ENCODE peak calls at places on chromosomes 5 and 9, in five cellular contexts. X is Peyer's patch, Q is bronchial epithelial cell, I is fibroblast of pulmonary artery, G is adrenal gland. O is an unnamed sample.

GRCh38 chr9:132768932-132769894 is 98.9 kb downstream of the GTF3C4 start:
- DNase-seq in X (peak), Q (peak), I (peak), G (peak), O (peak)

GRCh38 chr5:36928947-36929346 is 52.4 kb downstream of the NIPBL start:
- DNase-seq in X (no peak), Q (peak), I (peak), G (no peak), O (peak)

GRCh38 chr5:96753848-96754247 is 53.9 kb downstream of the ERAP1 start:
- DNase-seq in X (no peak), Q (no peak), I (no peak), G (no peak), O (no peak)

GRCh38 chr5:3963662-3964061 is 368.0 kb downstream of the IRX1 start:
- DNase-seq in X (no peak), Q (no peak), I (no peak), G (no peak), O (no peak)

GRCh38 chr5:6291961-6292360 is 86.4 kb downstream of the MED10 start:
- DNase-seq in X (no peak), Q (peak), I (no peak), G (no peak), O (peak)

GRCh38 chr5:73119492-73120157 is 750 bp upstream of the TMEM171 start:
- DNase-seq in X (peak), Q (peak), I (no peak), G (no peak), O (peak)

GRCh38 chr9:109856785-109857184 is 76.8 kb downstream of the PALM2AKAP2 start:
- DNase-seq in X (no peak), Q (no peak), I (peak), G (peak), O (peak)

GRCh38 chr5:120848883-120849282 is 384.8 kb downstream of the PRR16 start:
- DNase-seq in X (no peak), Q (no peak), I (no peak), G (no peak), O (no peak)

GRCh38 chr5:145931718-145932117 is 4.7 kb upstream of the SH3RF2 start:
- DNase-seq in X (no peak), Q (no peak), I (no peak), G (no peak), O (peak)

GRCh38 chr5:1833264-1834021 is 32.2 kb downstream of the NDUFS6 start:
- DNase-seq in X (peak), Q (no peak), I (no peak), G (no peak), O (no peak)

GRCh38 chr9:80410106-80410505 is 838.3 kb downstream of the TLE4 start:
- DNase-seq in X (no peak), Q (no peak), I (peak), G (no peak), O (peak)

GRCh38 chr5:134864707-134865106 is 9.5 kb upstream of the TXNDC15 start:
- DNase-seq in X (no peak), Q (no peak), I (no peak), G (no peak), O (no peak)

GRCh38 chr9:112665347-112665746 is 52.6 kb downstream of the INIP start:
- DNase-seq in X (no peak), Q (peak), I (peak), G (no peak), O (peak)

GRCh38 chr5:5373351-5374033 is 49.0 kb upstream of the ICE1 start:
- DNase-seq in X (no peak), Q (no peak), I (no peak), G (no peak), O (no peak)

GRCh38 chr5:82540301-82540700 is 262.1 kb upstream of the RPS23 start:
- DNase-seq in X (no peak), Q (peak), I (no peak), G (no peak), O (peak)

GRCh38 chr5:38719916-38720315 is 125.9 kb upstream of the OSMR start:
- DNase-seq in X (no peak), Q (peak), I (peak), G (no peak), O (peak)

GRCh38 chr9:77839459-77840140 is 191.5 kb upstream of the GNA14 start:
- DNase-seq in X (no peak), Q (peak), I (peak), G (no peak), O (peak)

GRCh38 chr9:109310486-109310901 is 10.4 kb downstream of the EPB41L4B start:
- DNase-seq in X (no peak), Q (peak), I (peak), G (no peak), O (no peak)

GRCh38 chr9:116101516-116101915 is 52.1 kb upstream of the PAPPA start:
- DNase-seq in X (no peak), Q (peak), I (peak), G (no peak), O (peak)

GRCh38 chr5:88679638-88680037 is 203.3 kb downstream of the MEF2C start:
- DNase-seq in X (no peak), Q (no peak), I (no peak), G (no peak), O (no peak)

GRCh38 chr5:106454651-106455415 is 1215.9 kb downstream of the EFNA5 start:
- DNase-seq in X (no peak), Q (peak), I (peak), G (no peak), O (peak)

GRCh38 chr5:1168751-1169607 is 32.4 kb upstream of the SLC6A19 start:
- DNase-seq in X (peak), Q (no peak), I (no peak), G (no peak), O (no peak)

GRCh38 chr5:32523625-32524024 is 61.7 kb upstream of the SUB1 start:
- DNase-seq in X (no peak), Q (no peak), I (no peak), G (no peak), O (no peak)

GRCh38 chr5:172607213-172607793 is 33.8 kb upstream of the NEURL1B start:
- DNase-seq in X (no peak), Q (no peak), I (peak), G (peak), O (peak)

GRCh38 chr5:14834062-14834461 is 37.5 kb downstream of the ANKH start:
- DNase-seq in X (no peak), Q (no peak), I (no peak), G (no peak), O (no peak)

GRCh38 chr5:1685076-1685475 is 114.6 kb downstream of the MRPL36 start:
- DNase-seq in X (no peak), Q (no peak), I (no peak), G (no peak), O (no peak)

GRCh38 chr5:371811-372555 is 50.5 kb downstream of the AHRR start:
- DNase-seq in X (peak), Q (no peak), I (peak), G (peak), O (peak)

GRCh38 chr9:31027678-31028077 is 1356.8 kb upstream of the ACO1 start:
- DNase-seq in X (no peak), Q (peak), I (no peak), G (no peak), O (no peak)

GRCh38 chr9:124409410-124409809 is 5.8 kb downstream of the PSMB7 start:
- DNase-seq in X (no peak), Q (no peak), I (no peak), G (no peak), O (peak)

GRCh38 chr5:116528519-116529234 is 45.9 kb downstream of the SEMA6A start:
- DNase-seq in X (no peak), Q (no peak), I (no peak), G (no peak), O (no peak)

GRCh38 chr9:134490446-134490845 is 151.2 kb upstream of the COL5A1 start:
- DNase-seq in X (no peak), Q (no peak), I (no peak), G (no peak), O (no peak)

GRCh38 chr5:137470111-137470920 is 28.8 kb downstream of the SPOCK1 start:
- DNase-seq in X (no peak), Q (peak), I (peak), G (peak), O (peak)

GRCh38 chr5:112205840-112206239 is 213.2 kb downstream of the EPB41L4A start:
- DNase-seq in X (no peak), Q (no peak), I (no peak), G (no peak), O (peak)

DNA sequence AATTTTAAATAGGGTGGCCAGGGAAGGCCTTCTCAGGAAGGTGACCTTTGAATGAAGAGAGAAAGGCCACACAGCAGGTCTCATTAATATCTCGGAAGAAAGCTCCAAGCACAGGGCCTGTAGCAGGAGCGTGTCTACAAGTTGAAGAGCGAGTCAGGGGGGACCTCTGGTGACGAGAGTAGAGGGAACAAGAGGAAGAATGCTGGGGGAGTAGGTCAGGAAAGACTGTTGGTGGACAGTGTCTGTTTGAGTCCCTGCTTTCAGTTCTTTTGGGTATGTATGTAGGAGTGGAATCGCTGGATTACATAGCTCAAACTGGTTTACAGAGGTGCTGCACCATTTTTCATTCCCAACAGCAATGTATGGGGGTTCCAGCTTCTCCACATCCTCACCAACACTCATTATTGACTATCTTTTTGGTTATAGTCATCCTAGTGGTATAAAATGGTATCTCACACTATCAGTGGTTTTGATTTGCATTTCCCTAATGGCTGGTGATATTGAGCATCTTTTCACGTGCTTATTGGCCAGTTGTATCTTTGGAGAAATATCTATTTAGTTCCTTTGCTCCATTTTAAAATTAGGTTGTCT is 55.8 kb downstream of the NUP214 start:
- DNase-seq in X (no peak), Q (no peak), I (no peak), G (no peak), O (no peak)
- TF ChIP-seq CTCF in X (peak), Q (no peak), I (peak), G (no peak), O (no peak)

GRCh38 chr9:87771251-87772006 is 45.5 kb downstream of the CTSL start:
- DNase-seq in X (no peak), Q (no peak), I (no peak), G (no peak), O (no peak)
- H3K4me3 ChIP-seq in X (no peak), Q (no peak), I (no peak), G (no peak), O (no peak)

DNA sequence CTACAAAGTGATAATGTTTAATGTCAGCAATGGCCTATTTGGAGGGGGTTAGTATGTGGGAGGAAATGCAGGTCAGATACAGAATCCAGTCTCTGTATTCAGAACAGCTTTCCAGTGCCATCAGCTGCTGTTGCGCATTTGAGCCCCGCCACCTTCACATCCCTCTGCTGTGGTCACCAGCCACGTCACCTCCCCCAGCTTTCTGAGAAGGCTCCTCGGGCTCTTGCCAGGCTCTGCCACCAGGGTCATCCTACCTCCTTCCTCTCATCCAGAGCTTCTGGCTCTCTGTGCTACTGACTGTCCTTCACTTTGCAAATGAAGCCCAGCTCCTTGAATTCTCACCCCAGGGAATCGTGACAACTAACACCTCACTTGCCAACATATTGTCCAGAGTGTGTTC is 138.8 kb downstream of the PIK3R1 start:
- DNase-seq in X (no peak), Q (no peak), I (no peak), G (no peak), O (no peak)
- TF ChIP-seq CTCF in X (no peak), Q (no peak), I (no peak), G (no peak), O (no peak)

GRCh38 chr9:120564589-120564988 is 15.4 kb downstream of the CDK5RAP2 start:
- DNase-seq in X (no peak), Q (no peak), I (no peak), G (no peak), O (no peak)
- H3K4me3 ChIP-seq in X (no peak), Q (no peak), I (no peak), G (no peak), O (no peak)

DNA sequence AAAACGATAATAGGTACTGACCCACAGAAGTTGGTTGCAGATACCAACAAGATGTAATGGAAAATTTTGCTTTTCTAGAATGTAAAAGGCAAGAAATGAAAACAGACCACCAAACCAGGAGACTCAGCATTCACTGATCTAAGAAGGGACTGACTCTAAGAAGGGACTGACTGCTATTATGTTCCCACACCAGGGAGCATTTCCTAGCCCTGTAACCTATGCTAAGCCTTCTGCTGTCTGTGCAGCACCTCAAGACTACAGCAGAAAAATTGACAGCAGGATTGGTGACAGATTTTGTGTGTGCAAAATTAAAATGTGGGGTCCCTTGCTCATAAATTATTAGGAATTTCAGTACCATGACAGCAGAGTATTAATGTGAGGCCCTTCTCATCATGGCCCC is 154.8 kb downstream of the GABRB2 start:
- DNase-seq in X (no peak), Q (no peak), I (no peak), G (no peak), O (no peak)
- TF ChIP-seq CTCF in X (no peak), Q (no peak), I (no peak), G (no peak), O (no peak)

GRCh38 chr9:21965401-21965951 is 28.7 kb downstream of the CDKN2A start:
- DNase-seq in X (peak), Q (peak), I (peak), G (peak), O (peak)
- H3K4me3 ChIP-seq in X (peak), Q (peak), I (peak), G (no peak), O (peak)

GRCh38 chr5:133559960-133560359 is 52.4 kb downstream of the FSTL4 start:
- DNase-seq in X (no peak), Q (no peak), I (no peak), G (no peak), O (no peak)
- TF ChIP-seq CTCF in X (no peak), Q (no peak), I (no peak), G (no peak), O (no peak)

DNA sequence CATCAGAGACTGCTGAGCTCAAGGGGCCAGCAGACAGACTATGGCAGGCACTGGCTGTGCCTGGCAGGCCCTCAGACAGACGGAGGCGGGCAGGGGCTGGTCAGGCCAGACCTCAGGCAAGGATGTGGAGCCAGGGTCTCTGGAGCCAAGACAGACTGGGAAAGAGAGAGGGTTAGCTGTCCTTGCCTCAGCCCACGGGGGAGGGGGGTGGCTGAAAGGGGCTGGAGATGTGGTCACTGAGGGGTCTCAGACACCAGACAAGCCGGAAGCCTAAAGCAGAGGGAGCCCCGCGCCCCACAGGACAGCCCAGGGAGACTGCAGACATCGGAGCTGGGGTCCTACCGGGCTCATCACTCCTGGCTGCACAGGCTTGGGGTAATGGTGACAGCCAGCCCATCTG is 141.2 kb upstream of the FOXD4L5 start:
- DNase-seq in X (no peak), Q (no peak), I (no peak), G (no peak), O (no peak)
- H3K4me3 ChIP-seq in X (no peak), Q (no peak), I (no peak), G (no peak), O (no peak)

DNA sequence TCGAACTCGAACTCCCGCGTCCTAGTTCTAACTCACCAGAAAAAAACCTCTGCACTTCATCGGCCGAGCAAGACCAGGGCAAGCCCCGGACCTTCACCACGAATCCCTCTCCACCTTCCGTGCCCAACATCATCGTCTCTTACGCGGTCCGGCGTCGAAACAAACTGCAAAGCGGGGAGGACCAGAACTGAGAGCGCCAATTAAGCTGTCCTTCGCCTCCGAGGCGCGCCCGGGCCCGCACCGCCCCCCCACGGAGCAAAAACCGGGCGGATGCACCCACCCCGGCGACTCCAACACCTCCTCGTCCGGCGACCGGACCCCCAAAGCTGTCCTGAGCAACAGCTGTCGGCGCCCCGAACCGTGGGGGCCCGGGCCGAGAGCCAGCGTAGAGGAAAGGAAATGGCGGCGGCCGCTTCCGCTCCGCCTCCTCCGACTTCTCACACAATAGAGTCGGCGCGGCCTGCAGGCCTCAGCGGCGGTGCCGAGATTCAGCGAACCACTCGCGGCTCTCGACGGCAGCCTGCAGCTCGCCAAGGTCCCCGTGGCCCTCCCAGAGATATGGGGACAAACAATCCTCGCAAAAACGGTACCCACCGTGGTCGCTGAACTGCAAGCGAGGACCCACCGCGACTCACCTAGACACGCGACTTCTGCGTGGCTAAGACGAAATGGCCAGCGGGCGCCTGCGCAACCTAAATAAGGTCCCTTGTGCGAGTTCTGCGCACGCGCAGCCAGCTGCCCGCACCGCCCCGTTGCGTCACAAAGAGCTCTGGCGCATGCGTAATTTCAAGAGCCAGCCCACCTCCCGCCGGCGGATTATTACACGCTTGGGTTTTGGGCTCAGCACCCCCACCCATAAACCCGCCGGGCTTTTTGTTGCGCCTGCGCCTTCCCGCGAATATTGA is at the start of gene HNRNPH1:
- DNase-seq in X (peak), Q (peak), I (peak), G (peak), O (peak)
- TF ChIP-seq CTCF in X (no peak), Q (no peak), I (no peak), G (no peak), O (no peak)